ENCODE peak calls at places on chromosome 20, in eight cellular contexts. R is kidney tubule cell, I is epithelial cell of esophagus, P is NCI-H345, U is SK-N-MC, B is germinal center, S is left colon, G is astrocyte. D is an unnamed sample.

GRCh38 chr20:32240220-32240619 is 32.5 kb downstream of the POFUT1 start:
- DNase-seq in U (no peak), S (no peak), R (no peak), P (no peak), I (no peak), B (no peak), G (no peak), D (no peak)

GRCh38 chr20:46040902-46041535 is 12.0 kb downstream of the SLC12A5 start:
- DNase-seq in U (no peak), S (no peak), B (peak), I (peak), P (no peak), G (peak), R (peak), D (peak)

GRCh38 chr20:51995551-51995951 is 193.2 kb upstream of the SALL4 start:
- DNase-seq in P (no peak), S (no peak), G (no peak), R (no peak), I (no peak), U (no peak), B (no peak), D (no peak)

GRCh38 chr20:35768731-35769664 is 2.8 kb upstream of the PHF20 start:
- DNase-seq in U (no peak), I (peak), P (peak), G (peak), B (no peak), R (peak), S (peak), D (peak)

GRCh38 chr20:25251558-25251957 is 3.7 kb downstream of the PYGB start:
- DNase-seq in G (no peak), B (no peak), R (no peak), I (no peak), U (no peak), S (peak), P (no peak), D (peak)

GRCh38 chr20:35551485-35551884 is 9.6 kb downstream of the ERGIC3 start:
- DNase-seq in G (peak), R (no peak), I (no peak), U (no peak), S (no peak), B (no peak), P (no peak), D (no peak)

GRCh38 chr20:41131594-41132387 is 5.6 kb upstream of the PLCG1 start:
- DNase-seq in U (no peak), P (no peak), B (no peak), S (no peak), R (peak), G (no peak), I (no peak), D (no peak)

GRCh38 chr20:19867940-19868371 is 109.9 kb downstream of the RIN2 start:
- DNase-seq in R (no peak), P (no peak), I (no peak), U (no peak), S (no peak), B (no peak), G (no peak), D (no peak)

GRCh38 chr20:53707341-53708102 is 113.9 kb upstream of the ZNF217 start:
- DNase-seq in R (peak), S (no peak), B (no peak), U (no peak), G (peak), I (no peak), P (no peak), D (no peak)

GRCh38 chr20:59324441-59324840 is 24.0 kb downstream of the EDN3 start:
- DNase-seq in S (no peak), I (no peak), P (no peak), U (no peak), B (no peak), R (no peak), G (no peak), D (no peak)

GRCh38 chr20:24614341-24614740 is 144.9 kb downstream of the SYNDIG1 start:
- DNase-seq in P (no peak), U (no peak), I (no peak), S (no peak), B (no peak), G (no peak), R (no peak), D (no peak)

GRCh38 chr20:63498950-63499332 is at the start of gene EEF1A2:
- DNase-seq in U (no peak), I (no peak), G (no peak), P (peak), R (no peak), B (peak), S (no peak), D (no peak)

GRCh38 chr20:25282796-25283195 is 34.9 kb downstream of the PYGB start:
- DNase-seq in G (no peak), B (no peak), I (no peak), U (no peak), S (peak), R (no peak), P (no peak), D (no peak)

GRCh38 chr20:17875106-17875980 is 93.3 kb downstream of the SNX5 start:
- DNase-seq in P (no peak), R (peak), G (peak), S (peak), I (peak), B (no peak), U (no peak), D (peak)